ENCODE peak calls at places on chromosome 4, in four cellular contexts. C, M, I and Q are unnamed samples.

GRCh38 chr4:29405151-29405550 is 1315.0 kb upstream of the PCDH7 start:
- DNase-seq in C (no peak), M (no peak), I (no peak), Q (no peak)

GRCh38 chr4:165138843-165139242 is 26.2 kb upstream of the TMEM192 start:
- DNase-seq in C (no peak), M (no peak), I (no peak), Q (no peak)

GRCh38 chr4:112002301-112002700 is 143.0 kb upstream of the FAM241A start:
- DNase-seq in C (no peak), M (no peak), I (no peak), Q (no peak)

GRCh38 chr4:124868495-124868894 is 156.0 kb upstream of the ANKRD50 start:
- DNase-seq in C (no peak), M (no peak), I (no peak), Q (no peak)

GRCh38 chr4:86500527-86500926 is 93.6 kb upstream of the PTPN13 start:
- DNase-seq in C (no peak), M (no peak), I (no peak), Q (no peak)

GRCh38 chr4:177385576-177386320 is 56.5 kb downstream of the AGA start:
- DNase-seq in C (no peak), M (no peak), I (no peak), Q (no peak)

GRCh38 chr4:104860227-104861123 is 286.2 kb upstream of the TET2 start:
- DNase-seq in C (peak; percentile 72), M (peak; percentile 57), I (peak; percentile 62), Q (peak; percentile 45)

GRCh38 chr4:1048781-1049590 is 37.6 kb downstream of the FGFRL1 start:
- DNase-seq in C (no peak), M (no peak), I (no peak), Q (no peak)

GRCh38 chr4:19636451-19636850 is 615.3 kb upstream of the SLIT2 start:
- DNase-seq in C (no peak), M (no peak), I (no peak), Q (no peak)

GRCh38 chr4:74793757-74794340 is 474 bp downstream of the BTC start:
- DNase-seq in C (no peak), M (no peak), I (peak; percentile 3), Q (no peak)

GRCh38 chr4:168411318-168412150 is 68.8 kb downstream of the DDX60L start:
- DNase-seq in C (no peak), M (peak; percentile 23), I (no peak), Q (no peak)

GRCh38 chr4:120692964-120693363 is 229.6 kb downstream of the PRDM5 start:
- DNase-seq in C (no peak), M (no peak), I (peak; percentile 38), Q (no peak)

GRCh38 chr4:98746936-98747658 is 88.7 kb upstream of the TSPAN5 start:
- DNase-seq in C (no peak), M (no peak), I (no peak), Q (no peak)

GRCh38 chr4:42865572-42866189 is 26.8 kb upstream of the GRXCR1 start:
- DNase-seq in C (no peak), M (peak; percentile 58), I (peak; percentile 48), Q (peak; percentile 43)

GRCh38 chr4:87853108-87853507 is 20.3 kb downstream of the MEPE start:
- DNase-seq in C (no peak), M (peak; percentile 19), I (peak; percentile 60), Q (peak; percentile 19)

GRCh38 chr4:145153181-145153903 is 27.0 kb downstream of the OTUD4 start:
- DNase-seq in C (no peak), M (no peak), I (no peak), Q (no peak)

GRCh38 chr4:921830-922331 is 10.2 kb downstream of the GAK start:
- DNase-seq in C (peak; percentile 83), M (no peak), I (no peak), Q (no peak)

GRCh38 chr4:152352645-152353116 is 183.2 kb downstream of the FBXW7 start:
- DNase-seq in C (peak; percentile 59), M (peak; percentile 58), I (peak; percentile 46), Q (peak; percentile 76)

GRCh38 chr4:38723726-38724506 is 58.9 kb downstream of the TLR10 start:
- DNase-seq in C (no peak), M (peak; percentile 74), I (peak; percentile 15), Q (no peak)

GRCh38 chr4:76591992-76592391 is 157.0 kb downstream of the SHROOM3 start:
- DNase-seq in C (no peak), M (no peak), I (no peak), Q (no peak)

GRCh38 chr4:555566-556275 is 20.4 kb downstream of the TMEM271 start:
- DNase-seq in C (no peak), M (no peak), I (no peak), Q (no peak)

GRCh38 chr4:173014113-173014558 is 154.5 kb upstream of the GALNT7 start:
- DNase-seq in C (no peak), M (peak; percentile 39), I (no peak), Q (peak; percentile 44)

GRCh38 chr4:176924238-176924637 is 131.5 kb upstream of the VEGFC start:
- DNase-seq in C (no peak), M (no peak), I (no peak), Q (no peak)

GRCh38 chr4:37561803-37562207 is 124.4 kb downstream of the RELL1 start:
- DNase-seq in C (peak; percentile 34), M (peak; percentile 59), I (peak; percentile 25), Q (no peak)

GRCh38 chr4:103429283-103429682 is 231.1 kb upstream of the CENPE start:
- DNase-seq in C (no peak), M (peak; percentile 2), I (peak; percentile 11), Q (peak; percentile 33)

GRCh38 chr4:8502836-8503585 is 62.4 kb downstream of the TRMT44 start:
- DNase-seq in C (no peak), M (no peak), I (peak; percentile 18), Q (no peak)

GRCh38 chr4:153792007-153792892 is 3.4 kb upstream of the SFRP2 start:
- DNase-seq in C (no peak), M (peak; percentile 37), I (no peak), Q (no peak)

GRCh38 chr4:26215725-26216124 is 105.1 kb upstream of the RBPJ start:
- DNase-seq in C (no peak), M (no peak), I (no peak), Q (no peak)

GRCh38 chr4:140497776-140498636 is at the start of gene MGAT4D:
- DNase-seq in C (no peak), M (no peak), I (no peak), Q (no peak)

GRCh38 chr4:87057835-87058234 is 123.0 kb downstream of the AFF1 start:
- DNase-seq in C (no peak), M (no peak), I (no peak), Q (no peak)

GRCh38 chr4:173274744-173275143 is 59.4 kb downstream of the HMGB2 start:
- DNase-seq in C (no peak), M (peak; percentile 25), I (no peak), Q (no peak)

GRCh38 chr4:91243132-91243531 is 1060.6 kb upstream of the GRID2 start:
- DNase-seq in C (no peak), M (no peak), I (no peak), Q (no peak)

GRCh38 chr4:76016383-76016782 is 6.9 kb downstream of the CXCL10 start:
- DNase-seq in C (peak; percentile 37), M (peak; percentile 21), I (no peak), Q (no peak)

GRCh38 chr4:158166701-158167100 is 6.1 kb downstream of the GASK1B start:
- DNase-seq in C (no peak), M (no peak), I (no peak), Q (no peak)

GRCh38 chr4:158161561-158162354 is 11.1 kb downstream of the GASK1B start:
- DNase-seq in C (no peak), M (no peak), I (no peak), Q (no peak)

GRCh38 chr4:158162637-158163036 is 10.2 kb downstream of the GASK1B start:
- DNase-seq in C (no peak), M (no peak), I (no peak), Q (no peak)

GRCh38 chr4:158163941-158164665 is 8.7 kb downstream of the GASK1B start:
- DNase-seq in C (no peak), M (no peak), I (peak; percentile 24), Q (no peak)

GRCh38 chr4:158164849-158165248 is 8.0 kb downstream of the GASK1B start:
- DNase-seq in C (no peak), M (no peak), I (no peak), Q (no peak)
- TF ChIP-seq FOXK2 in C (no peak), M (no peak), I (no peak), Q (no peak)

GRCh38 chr4:7427326-7428260 is 7.1 kb downstream of the PSAPL1 start:
- DNase-seq in C (no peak), M (no peak), I (no peak), Q (no peak)

GRCh38 chr4:7425591-7426468 is 8.9 kb downstream of the PSAPL1 start:
- DNase-seq in C (no peak), M (no peak), I (no peak), Q (no peak)

GRCh38 chr4:7425171-7425570 is 9.6 kb downstream of the PSAPL1 start:
- DNase-seq in C (no peak), M (no peak), I (no peak), Q (no peak)

GRCh38 chr4:7428261-7429068 is 6.3 kb downstream of the PSAPL1 start:
- DNase-seq in C (no peak), M (no peak), I (no peak), Q (no peak)

GRCh38 chr4:7426525-7427171 is 8.1 kb downstream of the PSAPL1 start:
- DNase-seq in C (no peak), M (no peak), I (no peak), Q (no peak)
- TF ChIP-seq FOXK2 in C (no peak), M (no peak), I (no peak), Q (no peak)

GRCh38 chr4:15955670-15956069 is 7.3 kb downstream of the FGFBP2 start:
- DNase-seq in C (no peak), M (no peak), I (no peak), Q (no peak)

GRCh38 chr4:15958562-15958961 is 4.4 kb downstream of the FGFBP2 start:
- DNase-seq in C (no peak), M (no peak), I (no peak), Q (no peak)

GRCh38 chr4:15953625-15954024 is 9.3 kb downstream of the FGFBP2 start:
- DNase-seq in C (peak; percentile 40), M (no peak), I (no peak), Q (no peak)

GRCh38 chr4:15951781-15952180 is 11.2 kb downstream of the FGFBP2 start:
- DNase-seq in C (no peak), M (no peak), I (no peak), Q (no peak)

GRCh38 chr4:15956179-15956850 is 6.7 kb downstream of the FGFBP2 start:
- DNase-seq in C (peak; percentile 55), M (peak; percentile 75), I (peak; percentile 72), Q (peak; percentile 72)
- TF ChIP-seq FOXK2 in C (no peak), M (no peak), I (no peak), Q (no peak)

DNA sequence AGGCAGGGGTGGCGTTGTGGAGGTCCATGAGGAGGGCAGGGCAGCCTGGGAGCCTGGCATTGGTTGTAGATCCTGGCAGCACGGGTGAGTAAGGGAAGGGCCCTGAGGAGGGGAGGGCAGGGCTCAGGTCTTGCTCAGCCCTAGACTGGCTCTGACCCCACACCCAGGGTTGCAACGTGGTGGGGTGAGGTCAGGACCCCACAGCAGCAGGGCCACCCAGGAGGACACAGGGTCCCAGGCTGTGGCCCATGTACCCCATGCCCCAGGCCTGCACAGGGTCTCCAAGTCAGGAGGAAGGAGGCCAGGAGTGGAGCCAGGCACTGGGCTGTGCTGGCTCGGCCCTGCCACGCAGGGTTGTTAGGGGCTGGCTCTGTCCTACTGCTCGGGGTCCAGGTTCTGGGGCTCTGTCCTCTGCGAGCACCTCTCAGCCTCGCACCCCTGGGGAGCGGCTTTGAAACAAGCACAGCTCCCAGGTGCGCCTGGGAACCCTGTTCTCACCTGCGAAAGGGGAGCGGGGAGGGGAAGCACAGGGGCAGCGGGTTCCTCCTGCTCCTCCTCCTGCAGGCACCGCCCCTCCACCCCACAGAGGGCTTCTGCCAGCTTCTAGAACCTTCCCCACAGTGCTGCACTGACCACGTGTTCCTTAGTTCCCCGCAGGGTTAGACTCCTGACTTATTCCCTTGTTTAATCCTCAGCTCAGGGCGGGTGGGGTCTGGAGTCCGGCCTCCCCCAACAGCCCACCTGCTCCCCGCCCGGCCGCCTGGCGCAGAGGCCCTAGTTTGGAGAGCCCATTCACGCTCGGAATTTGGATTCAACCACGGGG is 20.4 kb downstream of the MSANTD1 start:
- DNase-seq in C (no peak), M (no peak), I (no peak), Q (no peak)
- TF ChIP-seq FOXK2 in C (no peak), M (no peak), I (no peak), Q (no peak)